ENCODE peak calls at places on chromosome 11, in nine cellular contexts. V is right lobe of liver; G is endodermal cell; N is kidney; Z is body of pancreas; M is cardiac muscle cell; H is CD8-positive, alpha-beta memory T cell; T is transverse colon; Y is right cardiac atrium. R is an unnamed sample.

GRCh38 chr11:112200252-112200651 is 24.9 kb downstream of the BCO2 start:
- DNase-seq in V (no peak), G (no peak), N (no peak), Z (no peak), M (no peak), H (no peak), T (no peak), Y (no peak), R (no peak)

GRCh38 chr11:123829745-123830144 is 23.6 kb upstream of the OR6M1 start:
- DNase-seq in V (no peak), G (no peak), N (peak; percentile 48), Z (no peak), M (no peak), H (no peak), T (no peak), Y (no peak), R (no peak)

GRCh38 chr11:76615950-76616349 is 54.6 kb downstream of the LRRC32 start:
- DNase-seq in V (peak; percentile 58), G (peak; percentile 33), N (no peak), Z (peak; percentile 44), M (no peak), H (peak; percentile 18), T (peak; percentile 79), Y (peak; percentile 93), R (no peak)

GRCh38 chr11:103406357-103406756 is 297.1 kb downstream of the DYNC2H1 start:
- DNase-seq in V (no peak), G (no peak), N (no peak), Z (no peak), M (no peak), H (no peak), T (no peak), Y (no peak), R (no peak)

GRCh38 chr11:19276859-19277808 is 36.4 kb upstream of the E2F8 start:
- DNase-seq in V (peak; percentile 55), G (no peak), N (no peak), Z (no peak), M (no peak), H (no peak), T (peak; percentile 75), Y (no peak), R (peak; percentile 55)

GRCh38 chr11:57792870-57793269 is 31.3 kb downstream of the CTNND1 start:
- DNase-seq in V (no peak), G (no peak), N (no peak), Z (no peak), M (no peak), H (no peak), T (no peak), Y (no peak), R (no peak)

GRCh38 chr11:67504023-67504949 is 877 bp downstream of the PITPNM1 start:
- DNase-seq in V (no peak), G (peak; percentile 73), N (peak; percentile 83), Z (peak; percentile 50), M (peak; percentile 57), H (peak; percentile 71), T (peak; percentile 37), Y (peak; percentile 73), R (no peak)

GRCh38 chr11:70483077-70483861 is 84.9 kb downstream of the CTTN start:
- DNase-seq in V (no peak), G (peak; percentile 71), N (peak; percentile 78), Z (no peak), M (peak; percentile 50), H (no peak), T (peak; percentile 28), Y (peak; percentile 75), R (peak; percentile 72)

GRCh38 chr11:72069787-72070251 is 10.5 kb downstream of the NUMA1 start:
- DNase-seq in V (peak; percentile 84), G (peak; percentile 65), N (peak; percentile 93), Z (peak; percentile 86), M (peak; percentile 20), H (no peak), T (peak; percentile 83), Y (peak; percentile 91), R (peak; percentile 86)

DNA sequence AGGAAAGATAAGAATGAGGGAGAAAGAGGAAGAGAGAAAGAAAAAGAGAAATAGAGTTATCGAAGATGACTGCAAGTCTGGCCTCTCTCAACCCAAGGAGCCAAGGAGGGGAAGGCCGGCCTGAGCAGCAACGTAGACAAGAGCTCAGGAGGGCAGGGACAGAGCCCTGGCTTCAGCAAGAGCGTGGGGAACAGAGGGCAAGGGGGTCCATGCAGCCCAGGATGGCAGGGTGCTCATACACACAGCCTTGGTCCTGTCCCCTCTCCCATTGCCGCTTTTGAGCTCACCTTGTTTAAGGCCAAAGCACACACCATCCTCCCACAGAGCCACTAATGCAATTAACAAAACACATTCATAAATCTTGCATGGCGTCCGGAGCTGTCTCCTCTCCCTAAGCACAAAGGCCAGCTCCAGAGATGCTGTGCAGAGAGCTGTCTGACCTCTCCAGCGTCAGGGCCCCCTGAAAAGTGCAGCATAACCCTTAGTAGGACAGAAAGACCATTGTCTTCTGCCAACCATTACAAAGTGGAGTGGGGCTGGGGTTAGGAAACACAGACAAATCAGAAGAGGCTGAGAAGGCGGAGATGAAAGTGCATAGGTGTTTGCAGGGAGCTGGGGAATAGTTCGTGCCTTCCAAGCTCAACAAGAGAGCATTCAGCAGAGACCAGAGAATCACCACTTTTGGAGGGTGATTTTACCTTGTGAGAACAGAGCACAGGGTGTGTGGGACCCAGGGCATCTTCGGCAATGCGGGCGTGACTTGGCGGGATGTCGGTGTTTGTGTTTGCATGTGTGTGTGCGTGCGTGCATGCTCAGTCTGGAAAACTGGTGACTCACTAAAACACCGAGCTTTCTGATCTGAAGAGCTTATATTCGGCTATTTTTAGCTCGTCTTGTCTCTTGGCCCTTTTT is 28.2 kb upstream of the JAM3 start:
- DNase-seq in V (no peak), G (no peak), N (peak; percentile 46), Z (no peak), M (peak; percentile 36), H (no peak), T (no peak), Y (no peak), R (no peak)
- H3K4me1 ChIP-seq in V (no peaks in the 10 kb centered on the region), G (no peaks in the 10 kb centered on the region), N (peaks cover 5% of the 10 kb centered on the region), Z (peaks cover 21% of the 10 kb centered on the region), M (peaks cover 43% of the 10 kb centered on the region), H (peaks cover 17% of the 10 kb centered on the region), T (peaks cover 41% of the 10 kb centered on the region), Y (peaks cover 5% of the 10 kb centered on the region), R (peaks cover 8% of the 10 kb centered on the region)

GRCh38 chr11:118911113-118911879 is 14.4 kb downstream of the BCL9L start:
- DNase-seq in V (peak; percentile 53), G (peak; percentile 87), N (peak; percentile 83), Z (peak; percentile 52), M (no peak), H (no peak), T (peak; percentile 58), Y (peak; percentile 70), R (no peak)

GRCh38 chr11:118908264-118908663 is 17.5 kb downstream of the BCL9L start:
- DNase-seq in V (no peak), G (no peak), N (no peak), Z (no peak), M (no peak), H (no peak), T (no peak), Y (peak; percentile 58), R (no peak)

GRCh38 chr11:118908931-118909618 is 16.7 kb downstream of the BCL9L start:
- DNase-seq in V (peak; percentile 54), G (peak; percentile 85), N (peak; percentile 93), Z (peak; percentile 79), M (peak; percentile 95), H (no peak), T (peak; percentile 71), Y (peak; percentile 93), R (no peak)

GRCh38 chr11:118910309-118911112 is 15.2 kb downstream of the BCL9L start:
- DNase-seq in V (peak; percentile 55), G (peak; percentile 98), N (peak; percentile 95), Z (peak; percentile 72), M (peak; percentile 88), H (peak; percentile 83), T (peak; percentile 67), Y (peak; percentile 93), R (peak; percentile 83)

DNA sequence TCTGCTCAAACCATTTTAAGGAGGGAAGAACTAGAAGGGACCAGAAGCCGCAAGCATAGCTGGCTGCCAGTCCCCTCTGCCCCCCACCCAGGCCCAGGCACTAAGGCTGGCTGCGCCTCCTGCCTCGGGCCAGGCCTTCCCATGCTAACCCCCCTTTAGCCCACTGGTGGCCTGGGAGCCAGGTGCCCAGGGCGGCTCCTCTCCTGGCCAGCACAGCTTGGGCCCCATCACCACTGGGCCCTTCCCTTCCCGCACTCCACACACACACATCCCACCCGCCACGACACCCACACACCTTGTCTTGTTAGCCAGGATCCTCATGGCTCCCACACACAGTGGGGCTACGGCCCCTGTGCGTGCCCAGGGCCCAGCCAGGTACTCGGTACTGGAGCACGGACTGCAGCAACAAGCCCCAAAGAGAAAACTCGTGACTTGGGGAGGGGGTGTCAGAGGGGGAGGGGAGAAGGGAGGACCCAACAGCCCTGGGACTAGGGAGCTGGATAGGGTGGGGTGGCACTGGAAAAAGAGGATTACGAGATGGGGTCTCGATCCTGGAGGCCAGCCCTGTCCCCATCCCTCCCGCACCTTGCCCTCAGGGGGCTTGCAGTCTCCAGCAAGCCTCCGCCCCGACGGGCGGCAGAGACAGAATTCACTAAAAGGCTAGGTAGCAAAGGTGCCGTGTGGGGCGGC is 16.0 kb downstream of the BCL9L start:
- DNase-seq in V (no peak), G (no peak), N (no peak), Z (no peak), M (no peak), H (no peak), T (no peak), Y (no peak), R (no peak)
- H3K4me1 ChIP-seq in V (no peaks in the 10 kb centered on the region), G (peaks cover 41% of the 10 kb centered on the region), N (peaks cover 60% of the 10 kb centered on the region), Z (peaks cover 80% of the 10 kb centered on the region), M (peaks cover 67% of the 10 kb centered on the region), H (peaks cover 79% of the 10 kb centered on the region), T (peaks cover 79% of the 10 kb centered on the region), Y (peaks cover 48% of the 10 kb centered on the region), R (peaks cover 42% of the 10 kb centered on the region)

GRCh38 chr11:706957-707816 is 1.2 kb downstream of the EPS8L2 start:
- DNase-seq in V (peak; percentile 94), G (peak; percentile 85), N (peak; percentile 87), Z (peak; percentile 57), M (no peak), H (no peak), T (peak; percentile 68), Y (peak; percentile 73), R (peak; percentile 66)
- H3K4me1 ChIP-seq in V (no peaks in the 10 kb centered on the region), G (peaks cover 5% of the 10 kb centered on the region), N (peaks cover 27% of the 10 kb centered on the region), Z (peaks cover 85% of the 10 kb centered on the region), M (peaks cover 13% of the 10 kb centered on the region), H (no peaks in the 10 kb centered on the region), T (peaks cover 77% of the 10 kb centered on the region), Y (no peaks in the 10 kb centered on the region), R (peaks cover 24% of the 10 kb centered on the region)

GRCh38 chr11:75342231-75342918 is 9.1 kb downstream of the ARRB1 start:
- DNase-seq in V (no peak), G (peak; percentile 63), N (peak; percentile 68), Z (no peak), M (no peak), H (no peak), T (no peak), Y (peak; percentile 53), R (no peak)

GRCh38 chr11:75344186-75344585 is 7.3 kb downstream of the ARRB1 start:
- DNase-seq in V (no peak), G (peak; percentile 58), N (peak; percentile 45), Z (peak; percentile 24), M (no peak), H (no peak), T (no peak), Y (peak; percentile 46), R (no peak)

GRCh38 chr11:75342966-75343870 is 8.2 kb downstream of the ARRB1 start:
- DNase-seq in V (no peak), G (peak; percentile 87), N (peak; percentile 31), Z (peak; percentile 86), M (no peak), H (no peak), T (no peak), Y (peak; percentile 44), R (peak; percentile 87)

GRCh38 chr11:75339685-75340409 is 11.6 kb downstream of the ARRB1 start:
- DNase-seq in V (no peak), G (peak; percentile 67), N (no peak), Z (no peak), M (no peak), H (no peak), T (no peak), Y (peak; percentile 74), R (no peak)

GRCh38 chr11:75341583-75341982 is 9.9 kb downstream of the ARRB1 start:
- DNase-seq in V (no peak), G (no peak), N (no peak), Z (peak; percentile 42), M (no peak), H (no peak), T (no peak), Y (peak; percentile 65), R (no peak)
- H3K4me1 ChIP-seq in V (no peaks in the 10 kb centered on the region), G (peaks cover 32% of the 10 kb centered on the region), N (peaks cover 42% of the 10 kb centered on the region), Z (peaks cover 87% of the 10 kb centered on the region), M (peaks cover 29% of the 10 kb centered on the region), H (peaks cover 97% of the 10 kb centered on the region), T (peaks cover 98% of the 10 kb centered on the region), Y (peaks cover 54% of the 10 kb centered on the region), R (peaks cover 80% of the 10 kb centered on the region)